ENCODE peak calls at places on chromosomes 2 and 18, in four cellular contexts. L, D, P and K are unnamed samples.

GRCh38 chr2:37376421-37377186 is 32.2 kb downstream of the QPCT start:
- DNase-seq in D (no peak), P (peak; percentile 45), L (no peak), K (no peak)

GRCh38 chr18:37393945-37394609 is 171.5 kb downstream of the CELF4 start:
- DNase-seq in L (peak; percentile 13), P (no peak), D (no peak), K (no peak)

GRCh38 chr2:77922567-77922966 is 400.4 kb upstream of the LRRTM4 start:
- DNase-seq in P (no peak), L (no peak), D (no peak), K (no peak)

GRCh38 chr2:236679906-236680305 is 110.3 kb downstream of the ACKR3 start:
- DNase-seq in L (no peak), P (no peak), D (no peak), K (no peak)

GRCh38 chr2:37635359-37636208 is 35.9 kb downstream of the CDC42EP3 start:
- DNase-seq in D (peak; percentile 50), L (no peak), P (no peak), K (no peak)

GRCh38 chr2:83191316-83191715 is 1267.8 kb downstream of the SUCLG1 start:
- DNase-seq in P (no peak), D (no peak), L (no peak), K (no peak)

GRCh38 chr18:6943143-6943542 is 174.5 kb downstream of the LAMA1 start:
- DNase-seq in D (no peak), L (no peak), P (no peak), K (no peak)

GRCh38 chr2:150484461-150484931 is 3.0 kb downstream of the RND3 start:
- DNase-seq in L (no peak), D (no peak), P (no peak), K (no peak)

GRCh38 chr18:35344736-35345459 is 678 bp upstream of the ZNF24 start:
- DNase-seq in P (peak; percentile 14), L (no peak), D (no peak), K (no peak)